ENCODE peak calls at places on chromosomes 1 and 21, in seven cellular contexts. M is NAMALWA; F is T1000; X is GM12865; W is activated CD8-positive, alpha-beta memory T cell treated with anti-CD3 and anti-CD28 coated beads for 4 hours; O is AG09319; Y is nucleus accumbens. L is an unnamed sample.

GRCh38 chr1:207017615-207018559 is 14.7 kb downstream of the C1orf116 start:
- DNase-seq in M (no peak), X (no peak), F (no peak), Y (no peak), W (no peak), O (no peak), L (no peak)

GRCh38 chr1:165144757-165145397 is 211.6 kb downstream of the LMX1A start:
- DNase-seq in M (peak), W (no peak), O (peak), F (peak), Y (no peak), X (peak), L (peak)

GRCh38 chr21:24045775-24046215 is 1561.5 kb downstream of the MRPL39 start:
- DNase-seq in Y (peak), X (peak), M (peak), O (peak), F (peak), W (no peak), L (no peak)

GRCh38 chr1:24120965-24121364 is 9.0 kb upstream of the MYOM3 start:
- DNase-seq in W (no peak), M (no peak), O (no peak), F (no peak), Y (no peak), X (no peak), L (no peak)

GRCh38 chr1:95035536-95035935 is 37.2 kb downstream of the ALG14 start:
- DNase-seq in W (no peak), Y (no peak), X (no peak), O (peak), M (no peak), F (no peak), L (peak)

GRCh38 chr1:22892789-22893188 is 79.9 kb downstream of the LACTBL1 start:
- DNase-seq in O (no peak), Y (no peak), F (no peak), W (no peak), X (no peak), M (no peak), L (no peak)

GRCh38 chr1:80424249-80424648 is 1376.5 kb upstream of the ADGRL2 start:
- DNase-seq in F (no peak), W (no peak), X (no peak), O (no peak), M (no peak), Y (no peak), L (no peak)

GRCh38 chr1:2896824-2897223 is 95.3 kb upstream of the TTC34 start:
- DNase-seq in O (no peak), M (no peak), X (no peak), Y (no peak), F (no peak), W (no peak), L (no peak)

GRCh38 chr1:119542492-119542946 is 35.5 kb downstream of the HSD3B1 start:
- DNase-seq in O (no peak), M (no peak), Y (no peak), X (no peak), F (no peak), W (no peak), L (no peak)

GRCh38 chr1:90717665-90718410 is 736 bp upstream of the BARHL2 start:
- DNase-seq in Y (no peak), F (peak), W (no peak), X (no peak), M (no peak), O (no peak), L (no peak)

GRCh38 chr1:205782627-205783470 is 7.6 kb upstream of the RAB29 start:
- DNase-seq in W (no peak), X (peak), M (no peak), O (no peak), F (no peak), Y (no peak), L (no peak)

GRCh38 chr1:3550511-3551289 is 60.6 kb downstream of the MEGF6 start:
- DNase-seq in M (no peak), X (no peak), O (no peak), W (no peak), Y (no peak), F (no peak), L (no peak)

GRCh38 chr1:112141923-112142322 is 152.5 kb upstream of the KCND3 start:
- DNase-seq in W (no peak), Y (no peak), F (no peak), M (no peak), O (no peak), X (no peak), L (no peak)

GRCh38 chr1:76330993-76331603 is 256.6 kb downstream of the ST6GALNAC3 start:
- DNase-seq in W (no peak), X (peak), F (peak), M (peak), O (peak), Y (no peak), L (peak)

GRCh38 chr1:193143285-193143684 is 21.5 kb downstream of the CDC73 start:
- DNase-seq in F (no peak), Y (no peak), O (no peak), X (no peak), M (peak), W (no peak), L (no peak)

GRCh38 chr1:27053977-27054376 is 41.3 kb upstream of the TENT5B start:
- DNase-seq in X (no peak), M (no peak), F (no peak), W (no peak), O (no peak), Y (no peak), L (no peak)

GRCh38 chr1:47914218-47914937 is 82.8 kb downstream of the TRABD2B start:
- DNase-seq in F (no peak), M (no peak), W (no peak), Y (no peak), X (no peak), O (no peak), L (no peak)

GRCh38 chr1:221381858-221382623 is 359.8 kb downstream of the DUSP10 start:
- DNase-seq in F (no peak), W (no peak), O (no peak), M (no peak), Y (no peak), X (no peak), L (peak)

L was measured in BJ.